ENCODE peak calls at places on chromosomes 12 and 14, in six cellular contexts. K, D, C, S, Z and J are unnamed samples.

GRCh38 chr14:94907626-94908261 is 137.8 kb upstream of the GSC start:
- DNase-seq in K (no peak), D (no peak), C (no peak), S (no peak), Z (no peak), J (no peak)

GRCh38 chr12:27523305-27523641 is 733 bp upstream of the PPFIBP1 start:
- DNase-seq in K (peak; percentile 26), D (no peak), C (no peak), S (no peak), Z (no peak), J (peak; percentile 42)

GRCh38 chr14:98172243-98172778 is 1099.7 kb downstream of the BCL11B start:
- DNase-seq in K (no peak), D (no peak), C (no peak), S (no peak), Z (no peak), J (no peak)

GRCh38 chr14:51448831-51449665 is 202.7 kb upstream of the FRMD6 start:
- DNase-seq in K (no peak), D (peak; percentile 76), C (no peak), S (no peak), Z (peak; percentile 70), J (no peak)

GRCh38 chr12:6965026-6965661 is 5.3 kb downstream of the PHB2 start:
- DNase-seq in K (peak; percentile 90), D (peak; percentile 90), C (no peak), S (peak; percentile 94), Z (peak; percentile 82), J (peak; percentile 95)

GRCh38 chr14:64540208-64541202 is at the start of gene HSPA2:
- DNase-seq in K (peak; percentile 98), D (peak; percentile 99), C (peak; percentile 98), S (peak; percentile 97), Z (peak; percentile 100), J (peak; percentile 99)

GRCh38 chr14:63663428-63664142 is 21.9 kb upstream of the WDR89 start:
- DNase-seq in K (no peak), D (no peak), C (no peak), S (no peak), Z (no peak), J (peak; percentile 11)

GRCh38 chr12:18643673-18644072 is 94.1 kb downstream of the PLCZ1 start:
- DNase-seq in K (no peak), D (peak; percentile 89), C (no peak), S (peak; percentile 13), Z (no peak), J (no peak)

GRCh38 chr12:7645395-7646177 is 20.1 kb downstream of the APOBEC1 start:
- DNase-seq in K (peak; percentile 59), D (peak; percentile 46), C (no peak), S (peak; percentile 56), Z (no peak), J (peak; percentile 62)

GRCh38 chr12:24546661-24547060 is 402.2 kb downstream of the BCAT1 start:
- DNase-seq in K (no peak), D (no peak), C (no peak), S (no peak), Z (no peak), J (no peak)

GRCh38 chr14:73358187-73358586 is 100.2 kb downstream of the NUMB start:
- DNase-seq in K (no peak), D (no peak), C (no peak), S (peak; percentile 6), Z (no peak), J (no peak)

GRCh38 chr14:88551094-88551870 is 3.5 kb downstream of the PTPN21 start:
- DNase-seq in K (peak; percentile 77), D (peak; percentile 90), C (no peak), S (peak; percentile 85), Z (peak; percentile 82), J (peak; percentile 93)

GRCh38 chr14:95765016-95765415 is 51.1 kb upstream of the TCL1A start:
- DNase-seq in K (no peak), D (no peak), C (no peak), S (no peak), Z (no peak), J (no peak)

GRCh38 chr12:51678086-51678724 is 87.2 kb downstream of the SCN8A start:
- DNase-seq in K (peak; percentile 44), D (peak; percentile 62), C (no peak), S (peak; percentile 73), Z (peak; percentile 31), J (peak; percentile 76)

GRCh38 chr14:81219821-81220487 is 805 bp downstream of the GTF2A1 start:
- DNase-seq in K (peak; percentile 78), D (no peak), C (no peak), S (peak; percentile 78), Z (no peak), J (peak; percentile 42)

GRCh38 chr14:34989762-34990161 is 7.0 kb downstream of the SRP54 start:
- DNase-seq in K (no peak), D (no peak), C (no peak), S (no peak), Z (no peak), J (no peak)

GRCh38 chr12:24767016-24767415 is 181.9 kb downstream of the BCAT1 start:
- DNase-seq in K (no peak), D (no peak), C (no peak), S (no peak), Z (peak; percentile 90), J (no peak)

GRCh38 chr12:49187184-49187583 is 1.7 kb downstream of the TUBA1A start:
- DNase-seq in K (peak; percentile 42), D (peak; percentile 81), C (no peak), S (peak; percentile 32), Z (peak; percentile 27), J (peak; percentile 52)

GRCh38 chr14:63478024-63478423 is 65.2 kb downstream of the PPP2R5E start:
- DNase-seq in K (no peak), D (no peak), C (no peak), S (no peak), Z (no peak), J (no peak)

GRCh38 chr12:34163443-34163842 is 141.1 kb downstream of the ALG10 start:
- DNase-seq in K (no peak), D (no peak), C (no peak), S (no peak), Z (no peak), J (no peak)

GRCh38 chr12:34166427-34167060 is 144.2 kb downstream of the ALG10 start:
- DNase-seq in K (no peak), D (no peak), C (no peak), S (no peak), Z (no peak), J (no peak)
- H3K9me3 ChIP-seq in K (no peaks in the 10 kb centered on the region), D (no peaks in the 10 kb centered on the region), C (peaks cover 89% of the 10 kb centered on the region), S (no peaks in the 10 kb centered on the region), Z (peaks cover 19% of the 10 kb centered on the region), J (peaks cover 7% of the 10 kb centered on the region)

GRCh38 chr14:22493753-22494152 is 95.3 kb downstream of the DAD1 start:
- DNase-seq in K (no peak), D (no peak), C (no peak), S (no peak), Z (no peak), J (no peak)

GRCh38 chr14:22489957-22490950 is 98.8 kb downstream of the DAD1 start:
- DNase-seq in K (no peak), D (no peak), C (no peak), S (no peak), Z (no peak), J (no peak)

GRCh38 chr14:22492601-22493000 is 96.4 kb downstream of the DAD1 start:
- DNase-seq in K (no peak), D (no peak), C (no peak), S (no peak), Z (no peak), J (no peak)

GRCh38 chr14:22493143-22493542 is 95.9 kb downstream of the DAD1 start:
- DNase-seq in K (no peak), D (no peak), C (no peak), S (no peak), Z (no peak), J (no peak)

DNA sequence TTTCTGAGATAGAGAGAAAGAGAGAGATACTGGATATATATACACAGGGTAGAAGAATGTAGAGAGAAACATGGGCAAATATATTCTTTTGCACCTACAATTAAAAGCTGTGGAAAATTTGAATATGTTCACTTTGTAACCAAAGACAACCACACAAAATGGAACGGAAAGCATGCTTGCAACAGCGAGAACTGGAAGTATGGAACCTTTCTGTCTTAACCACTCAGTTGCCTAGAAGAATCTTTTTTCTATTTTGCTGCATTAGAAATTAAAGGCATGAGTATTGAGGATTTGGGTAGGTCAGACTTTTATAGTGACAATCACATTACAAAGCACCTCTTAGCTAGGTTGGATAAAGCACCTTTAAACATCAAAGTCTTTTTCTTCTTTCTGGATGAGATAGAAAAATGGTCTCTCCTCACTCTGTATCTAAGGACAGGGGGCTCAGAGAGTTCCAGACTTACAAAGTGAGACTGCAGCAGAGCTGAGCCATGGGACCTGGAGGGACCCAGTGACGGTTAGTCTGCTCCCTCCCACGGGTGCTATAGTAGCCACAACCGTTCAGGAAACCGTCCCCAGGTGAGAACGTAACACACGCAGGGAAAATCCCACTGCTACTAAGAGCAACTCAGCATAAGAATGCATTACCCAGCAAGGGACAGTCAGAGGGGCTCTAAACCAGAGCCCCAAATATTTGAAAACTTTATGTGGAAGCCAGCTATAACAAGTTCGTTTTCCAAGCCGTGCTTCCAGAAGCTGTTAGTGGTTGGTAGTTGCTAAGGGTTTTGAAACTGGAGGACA is 97.1 kb downstream of the DAD1 start:
- DNase-seq in K (no peak), D (no peak), C (no peak), S (no peak), Z (no peak), J (no peak)
- H3K27me3 ChIP-seq in K (no peaks in the 10 kb centered on the region), D (peaks cover 31% of the 10 kb centered on the region), C (no peaks in the 10 kb centered on the region), S (peaks cover 26% of the 10 kb centered on the region), Z (peaks cover 6% of the 10 kb centered on the region), J (no peaks in the 10 kb centered on the region)

GRCh38 chr14:37590096-37590809 is 4.8 kb downstream of the FOXA1 start:
- DNase-seq in K (no peak), D (no peak), C (no peak), S (no peak), Z (no peak), J (no peak)

GRCh38 chr14:37587881-37588666 is 7.0 kb downstream of the FOXA1 start:
- DNase-seq in K (peak; percentile 87), D (no peak), C (no peak), S (peak; percentile 53), Z (no peak), J (no peak)

GRCh38 chr14:37587438-37587837 is 7.6 kb downstream of the FOXA1 start:
- DNase-seq in K (no peak), D (no peak), C (no peak), S (no peak), Z (no peak), J (no peak)

GRCh38 chr14:37588956-37589737 is 5.9 kb downstream of the FOXA1 start:
- DNase-seq in K (peak; percentile 32), D (no peak), C (no peak), S (no peak), Z (no peak), J (no peak)

DNA sequence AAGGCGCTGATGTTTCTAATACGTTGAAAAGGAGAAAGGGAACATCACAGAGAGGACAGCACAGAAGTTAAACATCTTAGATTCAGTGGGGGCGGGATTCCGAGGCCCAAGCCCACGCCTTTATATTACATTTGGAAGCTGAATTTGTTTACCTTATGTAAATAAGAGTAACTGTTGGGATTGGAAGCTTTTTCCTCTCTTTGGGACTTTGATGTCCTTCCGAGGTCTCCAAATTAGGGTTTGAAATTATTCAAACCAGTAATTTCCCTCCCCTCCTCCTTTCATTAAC is 6.4 kb downstream of the FOXA1 start:
- DNase-seq in K (no peak), D (no peak), C (no peak), S (peak; percentile 38), Z (no peak), J (no peak)
- TF ChIP-seq EZH2 in K (no peak), D (peak; percentile 42), C (no peak), S (no peak), Z (no peak), J (no peak)

GRCh38 chr12:103513875-103514274 is 18.1 kb upstream of the C12orf42 start:
- DNase-seq in K (no peak), D (no peak), C (no peak), S (no peak), Z (no peak), J (no peak)
- H3K9me3 ChIP-seq in K (no peaks in the 10 kb centered on the region), D (no peaks in the 10 kb centered on the region), C (no peaks in the 10 kb centered on the region), S (no peaks in the 10 kb centered on the region), Z (no peaks in the 10 kb centered on the region), J (no peaks in the 10 kb centered on the region)

GRCh38 chr12:108125073-108125472 is 4.0 kb upstream of the WSCD2 start:
- DNase-seq in K (no peak), D (no peak), C (no peak), S (no peak), Z (no peak), J (no peak)
- H3K27me3 ChIP-seq in K (peaks cover 10% of the 10 kb centered on the region), D (no peaks in the 10 kb centered on the region), C (peaks cover 3% of the 10 kb centered on the region), S (peaks cover 34% of the 10 kb centered on the region), Z (peaks cover 2% of the 10 kb centered on the region), J (peaks cover 53% of the 10 kb centered on the region)